ENCODE peak calls at places on chromosomes 3 and 15, in five cellular contexts. Z is GM12878, G is lower leg skin, D is stomach, H is adrenal gland. C is an unnamed sample.

GRCh38 chr15:20643024-20643770 is 101.6 kb upstream of the GOLGA6L6 start:
- DNase-seq in Z (no peak), G (no peak), D (no peak), H (no peak), C (no peak)

GRCh38 chr15:36465304-36465703 is 114.1 kb upstream of the CDIN1 start:
- DNase-seq in Z (no peak), G (no peak), D (no peak), H (no peak), C (no peak)

GRCh38 chr15:96551196-96551595 is 220.7 kb downstream of the NR2F2 start:
- DNase-seq in Z (no peak), G (no peak), D (no peak), H (no peak), C (no peak)

GRCh38 chr15:82535566-82536408 is 4.5 kb downstream of the RPS17 start:
- DNase-seq in Z (no peak), G (peak; percentile 8), D (no peak), H (no peak), C (no peak)

GRCh38 chr3:179929091-179929529 is 107.6 kb downstream of the PEX5L start:
- DNase-seq in Z (no peak), G (no peak), D (peak; percentile 44), H (peak; percentile 61), C (peak; percentile 21)

GRCh38 chr3:13173186-13173585 is 100.0 kb upstream of the IQSEC1 start:
- DNase-seq in Z (no peak), G (no peak), D (no peak), H (no peak), C (no peak)

GRCh38 chr15:85380860-85381535 is 595 bp downstream of the AKAP13 start:
- DNase-seq in Z (no peak), G (peak; percentile 40), D (peak; percentile 50), H (peak; percentile 44), C (peak; percentile 66)

GRCh38 chr15:88986949-88987589 is 73.9 kb upstream of the MFGE8 start:
- DNase-seq in Z (no peak), G (no peak), D (no peak), H (no peak), C (no peak)

GRCh38 chr3:165744025-165744424 is 93.2 kb downstream of the BCHE start:
- DNase-seq in Z (no peak), G (no peak), D (no peak), H (no peak), C (no peak)

GRCh38 chr3:50147861-50148260 is 7.3 kb upstream of the SEMA3F start:
- DNase-seq in Z (no peak), G (no peak), D (no peak), H (no peak), C (no peak)

GRCh38 chr3:69420781-69421520 is 35.1 kb upstream of the FRMD4B start:
- DNase-seq in Z (no peak), G (peak; percentile 28), D (no peak), H (peak; percentile 33), C (no peak)

GRCh38 chr3:156323466-156323865 is 203.1 kb downstream of the KCNAB1 start:
- DNase-seq in Z (no peak), G (no peak), D (no peak), H (no peak), C (no peak)

GRCh38 chr15:65194826-65195541 is 9.8 kb upstream of the CLPX start:
- DNase-seq in Z (no peak), G (peak; percentile 60), D (no peak), H (no peak), C (no peak)

GRCh38 chr3:172125963-172126403 is 86.6 kb downstream of the FNDC3B start:
- DNase-seq in Z (no peak), G (peak; percentile 83), D (peak; percentile 73), H (no peak), C (peak; percentile 68)

GRCh38 chr15:71761649-71762048 is 48.7 kb upstream of the NR2E3 start:
- DNase-seq in Z (no peak), G (no peak), D (peak; percentile 44), H (peak; percentile 61), C (peak; percentile 71)

GRCh38 chr15:64619880-64620839 is 155.2 kb downstream of the RBPMS2 start:
- DNase-seq in Z (no peak), G (no peak), D (no peak), H (no peak), C (no peak)

GRCh38 chr3:59006791-59007517 is 42.9 kb downstream of the CFAP20DC start:
- DNase-seq in Z (no peak), G (peak; percentile 32), D (no peak), H (peak; percentile 51), C (no peak)

GRCh38 chr15:58701376-58701775 is 48.1 kb downstream of the ADAM10 start:
- DNase-seq in Z (no peak), G (no peak), D (no peak), H (no peak), C (no peak)

GRCh38 chr3:102165367-102165766 is 269.4 kb upstream of the ZPLD1 start:
- DNase-seq in Z (no peak), G (no peak), D (no peak), H (no peak), C (no peak)

GRCh38 chr3:21750831-21751391 is at the start of gene ZNF385D:
- DNase-seq in Z (no peak), G (peak; percentile 27), D (no peak), H (peak; percentile 28), C (no peak)

GRCh38 chr3:71684046-71684730 is 41.0 kb downstream of the EIF4E3 start:
- DNase-seq in Z (no peak), G (no peak), D (no peak), H (no peak), C (no peak)

GRCh38 chr15:74821091-74821789 is 5.2 kb upstream of the CPLX3 start:
- DNase-seq in Z (peak; percentile 45), G (no peak), D (no peak), H (no peak), C (no peak)

DNA sequence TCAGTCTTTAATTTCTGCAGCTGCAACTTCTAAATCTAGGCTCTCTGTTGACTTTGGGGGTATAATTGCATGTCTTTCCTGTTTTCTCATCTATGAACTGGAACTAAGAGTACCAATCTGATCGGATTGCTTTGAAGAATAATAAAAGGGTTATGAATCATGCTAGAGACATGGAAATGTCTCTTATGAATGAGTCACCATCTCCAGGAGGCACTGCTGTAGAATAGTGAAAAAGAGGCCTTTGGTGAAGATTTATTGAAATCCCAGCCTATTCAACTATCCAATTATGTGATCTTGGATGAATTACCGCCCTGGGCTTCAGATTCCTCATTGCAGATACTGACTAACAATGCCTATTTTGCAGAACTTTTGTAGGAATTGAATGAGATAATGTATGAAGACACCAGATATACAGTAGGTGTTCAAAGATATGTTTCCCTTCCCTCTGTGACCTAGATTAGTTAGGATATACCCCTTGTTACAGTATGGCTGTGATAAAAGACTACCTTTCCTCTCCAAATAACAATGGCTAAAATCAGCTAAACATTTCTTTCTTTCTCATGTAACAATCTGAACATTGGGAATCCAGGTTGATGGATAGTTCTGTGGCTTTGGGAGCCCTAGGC is 11.5 kb upstream of the CMTM8 start:
- DNase-seq in Z (no peak), G (no peak), D (no peak), H (no peak), C (no peak)
- TF ChIP-seq POLR2A in Z (no peak), G (no peak), D (no peak), H (no peak), C (no peak)

GRCh38 chr3:119330858-119331257 is 36.7 kb downstream of the ARHGAP31 start:
- DNase-seq in Z (no peak), G (no peak), D (no peak), H (no peak), C (no peak)
- H3K4me3 ChIP-seq in Z (no peak overlapping the region), G (no peak overlapping the region), D (no peak overlapping the region), H (no peak overlapping the region), C (no peak overlapping the region)

GRCh38 chr3:148880681-148881080 is 15.6 kb downstream of the CPA3 start:
- DNase-seq in Z (no peak), G (no peak), D (no peak), H (peak; percentile 25), C (no peak)
- TF ChIP-seq POLR2A in Z (no peak), G (no peak), D (no peak), H (no peak), C (no peak)

GRCh38 chr15:61861962-61862361 is 198.3 kb downstream of the VPS13C start:
- DNase-seq in Z (no peak), G (no peak), D (no peak), H (no peak), C (no peak)

GRCh38 chr15:61853195-61853594 is 207.1 kb downstream of the VPS13C start:
- DNase-seq in Z (no peak), G (no peak), D (no peak), H (no peak), C (no peak)

GRCh38 chr15:61856295-61856694 is 204.0 kb downstream of the VPS13C start:
- DNase-seq in Z (no peak), G (no peak), D (no peak), H (no peak), C (no peak)

GRCh38 chr15:61857169-61857829 is 202.9 kb downstream of the VPS13C start:
- DNase-seq in Z (no peak), G (no peak), D (no peak), H (no peak), C (no peak)
- H3K4me3 ChIP-seq in Z (no peak overlapping the region), G (no peak overlapping the region), D (no peak overlapping the region), H (no peak overlapping the region), C (no peak overlapping the region)

GRCh38 chr15:67064607-67065530 is 533 bp upstream of the SMAD3 start:
- DNase-seq in Z (no peak), G (no peak), D (peak; percentile 63), H (peak; percentile 65), C (peak; percentile 68)

GRCh38 chr15:67067930-67068542 is 2.6 kb downstream of the SMAD3 start:
- DNase-seq in Z (no peak), G (no peak), D (no peak), H (no peak), C (no peak)

GRCh38 chr15:67065531-67066005 is at the start of gene SMAD3:
- DNase-seq in Z (no peak), G (peak; percentile 86), D (peak; percentile 92), H (peak; percentile 89), C (peak; percentile 93)

GRCh38 chr15:67067161-67067853 is 1.9 kb downstream of the SMAD3 start:
- DNase-seq in Z (no peak), G (no peak), D (no peak), H (no peak), C (no peak)

GRCh38 chr15:67066041-67067021 is 929 bp downstream of the SMAD3 start:
- DNase-seq in Z (no peak), G (no peak), D (no peak), H (peak; percentile 42), C (no peak)
- TF ChIP-seq POLR2A in Z (no peak), G (no peak), D (no peak), H (no peak), C (no peak)

GRCh38 chr15:45187578-45187893 is 230 bp downstream of the SHF start:
- DNase-seq in Z (no peak), G (no peak), D (no peak), H (no peak), C (no peak)
- H3K4me3 ChIP-seq in Z (peak overlapping the region; percentile 53), G (peak overlapping the region; percentile 37), D (peak overlapping the region; percentile 86), H (no peak overlapping the region), C (peak overlapping the region; percentile 66)